ENCODE peak calls at places on chromosomes 13 and 19, in ten cellular contexts. D is uterus, J is fibroblast of lung, W is heart right ventricle, H is testis, Z is A549, M is adipocyte, L is mucosa of descending colon, K is tibial nerve, N is PC-9. F is an unnamed sample. For H3K4me1, the result is how much of the 10 kb centered on the place peaks cover.

GRCh38 chr13:69226427-69226826 is 881.2 kb upstream of the ATXN8OS start:
- DNase-seq in D (no peak), J (no peak), W (no peak), H (no peak), Z (no peak), M (no peak), L (no peak), K (no peak), N (no peak), F (no peak)

GRCh38 chr19:4062576-4063368 is 3.9 kb downstream of the ZBTB7A start:
- DNase-seq in D (peak), J (no peak), W (no peak), H (no peak), Z (no peak), M (no peak), L (peak), K (no peak), N (no peak), F (no peak)

GRCh38 chr19:17424743-17425365 is 5.0 kb downstream of the MVB12A start:
- DNase-seq in D (no peak), J (no peak), W (peak), H (peak), Z (peak), M (peak), L (no peak), K (no peak), N (no peak), F (peak)

GRCh38 chr13:98466634-98467236 is 110.2 kb downstream of the STK24 start:
- DNase-seq in D (no peak), J (peak), W (peak), H (peak), Z (peak), M (peak), L (no peak), K (no peak), N (peak), F (peak)

GRCh38 chr13:22880756-22881701 is 299.8 kb upstream of the SGCG start:
- DNase-seq in D (no peak), J (no peak), W (no peak), H (no peak), Z (no peak), M (no peak), L (no peak), K (no peak), N (no peak), F (peak)

GRCh38 chr19:29528350-29528945 is 2.7 kb downstream of the VSTM2B start:
- DNase-seq in D (peak), J (peak), W (peak), H (peak), Z (peak), M (peak), L (no peak), K (no peak), N (no peak), F (peak)

GRCh38 chr19:51460164-51460992 is 2.1 kb upstream of the SIGLEC8 start:
- DNase-seq in D (no peak), J (no peak), W (no peak), H (peak), Z (peak), M (peak), L (no peak), K (no peak), N (no peak), F (peak)

GRCh38 chr13:94710881-94711560 is 1.3 kb downstream of the SOX21 start:
- DNase-seq in D (no peak), J (no peak), W (no peak), H (no peak), Z (peak), M (no peak), L (no peak), K (no peak), N (no peak), F (peak)

GRCh38 chr19:35703343-35703742 is 1.0 kb upstream of the ZBTB32 start:
- DNase-seq in D (no peak), J (no peak), W (no peak), H (no peak), Z (peak), M (no peak), L (no peak), K (no peak), N (no peak), F (peak)

GRCh38 chr19:28456708-28457320 is 756.1 kb downstream of the UQCRFS1 start:
- DNase-seq in D (no peak), J (no peak), W (no peak), H (no peak), Z (no peak), M (no peak), L (no peak), K (no peak), N (no peak), F (no peak)

GRCh38 chr19:7333198-7334118 is 15.3 kb upstream of the ARHGEF18 start:
- DNase-seq in D (no peak), J (no peak), W (no peak), H (peak), Z (no peak), M (no peak), L (no peak), K (no peak), N (no peak), F (no peak)

GRCh38 chr19:41951686-41952172 is 7.4 kb downstream of the RABAC1 start:
- DNase-seq in D (peak), J (peak), W (peak), H (peak), Z (peak), M (peak), L (peak), K (peak), N (no peak), F (peak)

GRCh38 chr19:50205681-50206138 is 2.3 kb downstream of the MYH14 start:
- DNase-seq in D (no peak), J (no peak), W (no peak), H (no peak), Z (no peak), M (no peak), L (peak), K (no peak), N (peak), F (peak)

DNA sequence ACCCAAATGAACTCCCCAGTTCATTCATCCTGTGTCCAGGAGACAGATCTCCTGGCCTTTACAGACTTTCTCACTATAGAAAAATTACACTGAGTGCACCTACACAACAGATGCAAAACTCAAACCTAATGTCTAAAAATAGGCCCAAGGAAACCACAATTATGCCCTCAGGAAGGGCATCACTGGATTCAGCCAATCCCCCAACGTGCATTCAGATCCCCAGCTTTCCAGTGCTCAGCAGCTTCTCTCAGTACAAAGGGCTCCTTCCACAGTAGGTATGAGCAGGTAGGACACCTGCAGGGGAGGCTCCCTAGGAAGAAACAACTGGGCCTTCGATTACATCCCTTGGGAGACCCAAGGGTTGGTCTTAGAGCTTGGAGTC is 2.1 kb downstream of the ZNF709 start:
- DNase-seq in D (no peak), J (no peak), W (no peak), H (no peak), Z (no peak), M (no peak), L (no peak), K (no peak), N (no peak), F (no peak)
- H3K4me1 ChIP-seq in D (under half), J (under half), W (under half), H (under half), Z (under half), M (under half), L (under half), K (under half), N (under half), F (under half)

DNA sequence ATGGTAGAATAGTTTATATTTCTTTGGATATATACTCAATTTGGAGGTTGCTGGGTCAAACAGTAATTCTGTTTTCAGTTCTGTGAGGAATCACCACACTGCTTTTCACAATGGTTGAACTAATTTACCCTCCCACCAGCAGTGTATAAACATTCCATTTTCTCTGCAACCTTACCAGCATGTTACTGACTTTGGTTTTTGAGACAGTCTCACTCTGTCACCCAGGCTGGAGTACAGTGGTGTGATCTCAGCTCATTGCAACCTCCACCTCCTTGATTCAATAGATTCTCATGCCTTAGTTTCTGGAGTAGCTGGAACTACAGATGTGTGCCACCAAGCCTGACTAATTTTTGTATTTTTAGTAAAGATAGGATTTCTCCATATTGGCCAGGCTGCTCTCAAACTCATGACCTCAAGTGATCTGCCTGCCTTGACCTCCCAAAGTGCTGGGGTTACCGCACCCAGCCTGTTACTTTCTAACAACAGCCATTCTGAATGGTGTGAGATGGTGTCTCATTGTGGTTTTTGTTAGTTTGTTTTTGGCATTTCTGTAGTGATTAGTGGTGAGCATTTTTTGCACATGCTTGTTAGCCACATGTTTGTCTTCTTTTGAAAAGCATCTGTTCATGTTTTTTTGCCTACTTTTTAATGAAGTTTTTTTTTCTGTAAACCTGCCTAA is 12.5 kb downstream of the ZNF714 start:
- DNase-seq in D (no peak), J (no peak), W (no peak), H (no peak), Z (no peak), M (no peak), L (no peak), K (no peak), N (no peak), F (no peak)
- H3K4me1 ChIP-seq in D (under half), J (under half), W (under half), H (under half), Z (under half), M (under half), L (under half), K (under half), N (under half), F (under half)

GRCh38 chr19:18883530-18884304 is 12.2 kb downstream of the CERS1 start:
- DNase-seq in D (no peak), J (no peak), W (no peak), H (no peak), Z (no peak), M (no peak), L (no peak), K (no peak), N (no peak), F (no peak)

GRCh38 chr19:18881491-18881890 is 14.5 kb downstream of the CERS1 start:
- DNase-seq in D (no peak), J (no peak), W (no peak), H (no peak), Z (no peak), M (no peak), L (no peak), K (no peak), N (no peak), F (no peak)

GRCh38 chr19:18889949-18890745 is 5.8 kb downstream of the CERS1 start:
- DNase-seq in D (no peak), J (no peak), W (no peak), H (no peak), Z (no peak), M (no peak), L (no peak), K (no peak), N (no peak), F (no peak)

DNA sequence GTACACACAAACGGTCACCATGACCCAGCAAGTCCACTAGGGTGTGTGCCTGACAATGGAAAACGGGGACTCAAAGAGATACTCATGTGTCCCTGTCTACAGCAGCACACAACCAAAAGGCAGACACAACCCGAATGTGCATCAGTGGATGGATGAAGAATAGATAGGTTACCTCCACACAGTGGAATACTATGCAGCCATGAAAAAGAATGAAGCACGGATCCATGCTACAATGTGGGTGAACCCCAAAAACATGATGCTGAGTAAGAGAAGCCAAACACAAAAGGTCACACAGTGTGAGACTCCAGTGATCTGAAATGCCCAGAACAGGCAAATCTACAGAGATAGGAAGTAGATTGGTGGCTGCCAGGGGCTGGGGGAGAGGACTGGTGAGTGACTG is 9.0 kb downstream of the CERS1 start:
- DNase-seq in D (no peak), J (no peak), W (no peak), H (no peak), Z (no peak), M (no peak), L (no peak), K (no peak), N (no peak), F (no peak)
- H3K4me1 ChIP-seq in D (under half), J (under half), W (under half), H (under half), Z (under half), M (under half), L (under half), K (under half), N (under half), F (under half)

GRCh38 chr19:45154064-45154827 is 6.5 kb downstream of the NKPD1 start:
- DNase-seq in D (no peak), J (peak), W (no peak), H (peak), Z (peak), M (no peak), L (no peak), K (no peak), N (peak), F (no peak)
- H3K4me1 ChIP-seq in D (under half), J (under half), W (under half), H (under half), Z (under half), M (under half), L (under half), K (under half), N (under half), F (under half)

DNA sequence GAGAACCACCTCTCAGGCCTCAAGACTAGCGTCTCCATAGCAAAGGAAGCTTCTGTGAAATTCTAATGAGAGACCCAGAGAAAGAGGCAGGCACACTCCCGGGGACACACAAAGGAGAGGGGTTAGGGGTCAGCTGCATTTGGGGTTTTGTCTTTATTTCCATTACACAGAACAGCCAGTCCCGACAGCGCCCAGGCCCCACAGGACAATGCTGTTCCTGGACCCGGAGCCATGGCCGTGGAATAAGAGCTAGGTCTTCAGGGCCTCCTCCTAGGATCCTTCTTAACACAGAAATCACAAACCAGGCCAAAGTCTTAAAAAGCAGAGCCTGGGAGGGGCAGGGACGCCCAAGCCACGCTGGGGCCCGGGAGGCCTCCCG is 22.8 kb downstream of the KCTD15 start:
- DNase-seq in D (no peak), J (no peak), W (no peak), H (no peak), Z (no peak), M (no peak), L (no peak), K (no peak), N (no peak), F (no peak)
- H3K4me1 ChIP-seq in D (under half), J (under half), W (under half), H (under half), Z (under half), M (under half), L (under half), K (under half), N (under half), F (under half)

GRCh38 chr13:114303700-114304327 is 10.5 kb upstream of the CHAMP1 start:
- DNase-seq in D (no peak), J (no peak), W (no peak), H (no peak), Z (no peak), M (no peak), L (no peak), K (no peak), N (no peak), F (no peak)

GRCh38 chr13:114299604-114300305 is 14.5 kb upstream of the CHAMP1 start:
- DNase-seq in D (no peak), J (no peak), W (no peak), H (no peak), Z (no peak), M (no peak), L (no peak), K (no peak), N (no peak), F (no peak)

GRCh38 chr13:114296902-114297301 is 15.5 kb downstream of the UPF3A start:
- DNase-seq in D (no peak), J (no peak), W (no peak), H (no peak), Z (no peak), M (no peak), L (no peak), K (no peak), N (no peak), F (no peak)

GRCh38 chr13:114296448-114296847 is 15.0 kb downstream of the UPF3A start:
- DNase-seq in D (no peak), J (no peak), W (no peak), H (no peak), Z (no peak), M (no peak), L (no peak), K (no peak), N (no peak), F (no peak)

DNA sequence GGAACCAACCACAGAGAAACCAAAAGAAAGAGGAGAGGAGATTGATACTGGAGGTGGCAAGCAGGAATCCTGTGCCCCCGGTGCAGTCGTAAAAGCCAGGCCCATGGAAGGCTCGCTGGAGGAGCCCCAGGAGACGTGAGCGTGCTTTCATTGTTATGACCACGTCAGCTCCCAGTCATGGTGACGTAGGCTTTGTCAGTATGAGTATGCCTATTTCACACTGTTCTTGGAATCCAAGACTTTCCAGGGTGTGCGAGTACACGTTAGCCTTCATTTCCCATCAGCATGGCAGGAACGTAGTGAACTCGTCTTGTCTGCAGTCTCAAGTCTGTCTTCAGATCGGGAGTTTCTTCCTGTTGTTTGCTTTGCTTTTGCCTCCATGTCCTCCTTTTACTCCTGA is 15.4 kb upstream of the CHAMP1 start:
- DNase-seq in D (no peak), J (no peak), W (no peak), H (no peak), Z (no peak), M (no peak), L (no peak), K (no peak), N (no peak), F (no peak)
- H3K4me1 ChIP-seq in D (under half), J (under half), W (under half), H (under half), Z (under half), M (under half), L (under half), K (under half), N (under half), F (under half)

GRCh38 chr13:91242652-91243051 is 104.8 kb upstream of the MIR17HG start:
- DNase-seq in D (no peak), J (peak), W (no peak), H (no peak), Z (no peak), M (no peak), L (no peak), K (no peak), N (no peak), F (no peak)
- H3K4me1 ChIP-seq in D (under half), J (under half), W (under half), H (under half), Z (under half), M (under half), L (under half), K (under half), N (under half), F (under half)

DNA sequence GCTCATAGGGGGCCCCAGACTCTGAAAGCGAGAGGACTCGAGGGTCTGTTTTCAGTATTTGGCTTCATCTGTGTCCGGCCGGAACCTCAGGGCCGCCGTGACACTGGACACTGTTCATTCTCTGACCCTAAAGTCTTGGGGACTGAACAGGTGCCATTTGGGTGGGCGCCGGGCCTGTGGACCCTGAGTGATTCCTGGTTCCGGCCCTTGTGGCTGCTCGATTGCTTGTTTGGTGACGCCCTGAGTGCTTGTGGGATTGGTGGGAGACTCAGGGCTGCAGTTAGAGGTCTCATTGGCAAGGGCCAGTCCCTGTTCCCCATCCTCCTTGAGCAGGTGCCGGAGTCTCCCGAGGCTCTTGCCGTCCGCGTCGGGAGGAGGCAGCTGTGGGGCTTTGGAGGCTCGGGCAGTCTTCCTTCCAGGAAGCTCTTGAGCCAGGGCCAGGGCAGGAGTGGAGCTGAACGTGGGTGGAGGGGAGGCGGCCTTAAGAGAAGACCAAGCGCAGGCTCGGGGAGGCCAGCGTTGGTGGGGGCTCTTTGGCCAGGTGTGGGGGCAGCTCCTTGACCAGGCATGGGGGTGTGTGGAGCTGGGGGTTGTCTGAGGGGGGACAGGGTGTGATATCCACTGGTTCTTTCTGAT is 4.7 kb downstream of the PTBP1 start:
- DNase-seq in D (peak), J (peak), W (no peak), H (peak), Z (no peak), M (peak), L (no peak), K (no peak), N (no peak), F (no peak)
- H3K4me1 ChIP-seq in D (under half), J (under half), W (half or more), H (half or more), Z (under half), M (under half), L (under half), K (half or more), N (under half), F (under half)

GRCh38 chr19:1445932-1446712 is 3.8 kb upstream of the APC2 start:
- DNase-seq in D (no peak), J (no peak), W (no peak), H (no peak), Z (peak), M (peak), L (no peak), K (no peak), N (no peak), F (peak)
- H3K4me1 ChIP-seq in D (under half), J (under half), W (under half), H (under half), Z (under half), M (under half), L (under half), K (under half), N (under half), F (under half)

DNA sequence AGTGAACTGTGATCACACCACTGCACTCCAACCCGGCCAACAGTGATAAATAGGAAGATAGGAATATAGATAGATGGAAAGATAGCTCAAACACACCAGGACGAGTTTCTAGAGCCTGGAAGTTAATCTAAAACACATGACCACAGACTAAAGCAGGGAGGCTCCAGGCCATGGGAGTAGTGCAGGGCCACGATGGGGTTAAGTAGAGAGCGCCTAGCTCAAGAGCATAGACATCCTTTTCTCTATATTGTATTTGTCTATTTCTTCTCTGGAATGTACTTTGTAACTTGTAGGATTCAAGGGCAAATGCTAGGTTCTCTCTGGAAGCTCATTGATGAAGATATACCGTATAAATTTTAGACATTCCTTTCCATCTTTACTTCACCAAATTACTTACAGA is 69.6 kb downstream of the ZAR1L start:
- DNase-seq in D (no peak), J (no peak), W (no peak), H (no peak), Z (no peak), M (no peak), L (no peak), K (no peak), N (no peak), F (no peak)
- H3K4me1 ChIP-seq in D (under half), J (under half), W (under half), H (under half), Z (under half), M (under half), L (under half), K (under half), N (under half), F (under half)

F was measured in endodermal cell.